ENCODE peak calls at places on chromosomes 7 and 10, in seven cellular contexts. H is IMR-90, A is hepatocyte, U is tibial artery, N is cardiac muscle cell, S is WERI-Rb-1, K is sigmoid colon. C is an unnamed sample.

GRCh38 chr7:33578166-33578565 is 327.2 kb upstream of the BMPER start:
- DNase-seq in K (no peak), U (no peak), H (peak; percentile 28), A (no peak), S (no peak), N (no peak), C (peak; percentile 89)

GRCh38 chr10:52621635-52622079 is 150.9 kb downstream of the MBL2 start:
- DNase-seq in U (no peak), H (peak; percentile 43), A (no peak), N (peak; percentile 25), K (no peak), S (no peak), C (no peak)

GRCh38 chr10:20991526-20991925 is 94.4 kb upstream of the NEBL start:
- DNase-seq in H (no peak), N (no peak), A (no peak), S (no peak), K (no peak), U (no peak), C (no peak)

GRCh38 chr10:21628023-21628422 is 94.0 kb downstream of the MLLT10 start:
- DNase-seq in A (no peak), H (no peak), N (no peak), U (no peak), S (no peak), K (no peak), C (no peak)

GRCh38 chr10:2980791-2981360 is 86.5 kb upstream of the PFKP start:
- DNase-seq in S (no peak), K (no peak), A (no peak), U (no peak), H (peak; percentile 76), N (peak; percentile 44), C (peak; percentile 71)

GRCh38 chr7:117164578-117164977 is 158.3 kb downstream of the WNT2 start:
- DNase-seq in N (no peak), S (no peak), K (no peak), U (no peak), A (no peak), H (peak; percentile 86), C (peak; percentile 77)

GRCh38 chr7:25260862-25261454 is 32.7 kb upstream of the NPVF start:
- DNase-seq in N (peak; percentile 79), A (peak; percentile 27), S (no peak), H (peak; percentile 53), U (no peak), K (no peak), C (peak; percentile 31)

GRCh38 chr10:77888356-77888703 is 38.2 kb downstream of the DLG5 start:
- DNase-seq in K (no peak), H (no peak), S (no peak), U (no peak), N (peak; percentile 30), A (no peak), C (no peak)

GRCh38 chr10:24375510-24375909 is 166.6 kb downstream of the KIAA1217 start:
- DNase-seq in A (no peak), U (no peak), K (no peak), S (no peak), N (no peak), H (no peak), C (no peak)

GRCh38 chr10:17918187-17918903 is 33.4 kb upstream of the SLC39A12 start:
- DNase-seq in A (no peak), N (no peak), K (no peak), H (no peak), S (no peak), U (no peak), C (no peak)

GRCh38 chr7:128136215-128136597 is 104.9 kb upstream of the LEP start:
- DNase-seq in K (no peak), N (no peak), S (peak; percentile 65), U (no peak), A (no peak), H (no peak), C (no peak)

GRCh38 chr7:39732837-39733804 is 109.7 kb downstream of the RALA start:
- DNase-seq in H (peak; percentile 98), S (peak; percentile 96), U (peak; percentile 95), N (peak; percentile 99), K (peak; percentile 97), A (peak; percentile 97), C (peak; percentile 86)

GRCh38 chr7:74568658-74569057 is 88.9 kb upstream of the GTF2I start:
- DNase-seq in N (no peak), A (no peak), H (no peak), S (no peak), U (no peak), K (no peak), C (no peak)

GRCh38 chr10:132879408-132880147 is 62.8 kb downstream of the CFAP46 start:
- DNase-seq in N (no peak), U (peak; percentile 53), S (no peak), K (peak; percentile 57), H (no peak), A (no peak), C (no peak)

GRCh38 chr10:132882069-132882468 is 60.3 kb downstream of the CFAP46 start:
- DNase-seq in U (peak; percentile 23), K (peak; percentile 36), A (no peak), S (no peak), N (no peak), H (no peak), C (no peak)

GRCh38 chr10:132882481-132882951 is 59.9 kb downstream of the CFAP46 start:
- DNase-seq in A (no peak), H (no peak), N (no peak), U (peak; percentile 56), S (no peak), K (peak; percentile 54), C (no peak)

GRCh38 chr10:132880148-132880981 is 62.0 kb downstream of the CFAP46 start:
- DNase-seq in U (peak; percentile 54), A (no peak), S (no peak), H (no peak), N (no peak), K (peak; percentile 54), C (no peak)

DNA sequence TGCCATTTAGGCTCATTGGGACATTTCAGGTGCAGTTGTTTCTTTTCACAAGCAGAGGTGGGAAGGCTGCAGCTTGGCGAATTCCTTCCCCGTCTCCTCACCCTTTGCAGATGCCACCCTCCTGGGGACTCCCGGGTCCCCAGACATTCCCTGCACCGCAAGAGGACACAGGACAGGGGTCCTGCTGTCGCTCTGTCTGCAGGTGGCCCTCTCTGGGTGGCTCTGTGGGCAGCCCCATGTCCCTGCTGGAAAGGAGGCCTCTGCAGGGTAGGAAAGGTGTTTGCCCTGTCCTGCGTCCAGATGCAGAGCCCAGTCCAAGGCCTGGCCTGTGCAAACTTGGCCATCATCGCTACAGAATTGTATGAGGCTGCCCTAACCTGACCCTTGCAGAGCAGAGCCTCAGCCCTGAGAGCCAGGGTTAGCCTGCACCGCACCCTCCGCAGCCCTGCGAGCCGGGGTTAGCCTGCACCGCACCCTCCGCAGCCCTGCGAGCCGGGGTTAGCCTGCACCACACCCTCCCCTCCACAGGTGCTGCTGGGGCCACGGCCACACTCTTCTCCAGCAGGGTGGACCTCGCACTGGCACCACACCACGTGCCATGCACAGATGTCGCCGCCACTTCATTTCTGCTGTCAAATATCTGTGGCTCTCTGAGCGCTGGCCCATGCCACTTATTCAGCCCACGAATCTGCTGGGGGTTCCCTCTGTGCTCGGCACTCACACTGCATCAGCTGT is 61.0 kb downstream of the CFAP46 start:
- DNase-seq in U (peak; percentile 48), A (no peak), N (no peak), K (peak; percentile 47), S (no peak), H (no peak), C (no peak)
- H3K27me3 ChIP-seq in U (no peaks in the 10 kb centered on the region), A (no peaks in the 10 kb centered on the region), N (no peaks in the 10 kb centered on the region), K (no peaks in the 10 kb centered on the region), S (no peaks in the 10 kb centered on the region), H (peaks cover 14% of the 10 kb centered on the region), C (no peaks in the 10 kb centered on the region)

GRCh38 chr7:41701542-41701941 is 1.3 kb downstream of the INHBA start:
- DNase-seq in N (no peak), H (peak; percentile 33), A (no peak), K (no peak), S (no peak), U (no peak), C (no peak)

GRCh38 chr7:41698726-41699125 is 4.2 kb downstream of the INHBA start:
- DNase-seq in K (no peak), S (no peak), H (peak; percentile 85), A (no peak), N (peak; percentile 35), U (no peak), C (peak; percentile 90)

GRCh38 chr7:41701068-41701467 is 1.8 kb downstream of the INHBA start:
- DNase-seq in N (no peak), H (no peak), A (no peak), U (no peak), S (no peak), K (no peak), C (no peak)

GRCh38 chr7:41699532-41699931 is 3.4 kb downstream of the INHBA start:
- DNase-seq in A (no peak), S (no peak), H (peak; percentile 53), U (no peak), K (no peak), N (peak; percentile 50), C (no peak)

GRCh38 chr7:41700044-41700471 is 2.8 kb downstream of the INHBA start:
- DNase-seq in U (no peak), H (peak; percentile 35), S (no peak), K (no peak), N (peak; percentile 25), A (no peak), C (no peak)
- H3K4me3 ChIP-seq in U (peak overlapping the region; percentile 70), H (peak overlapping the region; percentile 91), S (no peak overlapping the region), K (peak overlapping the region; percentile 30), N (peak overlapping the region; percentile 39), A (peak overlapping the region; percentile 28), C (peak overlapping the region; percentile 36)

GRCh38 chr10:98748298-98748697 is 301.6 kb upstream of the HPS1 start:
- DNase-seq in K (no peak), N (peak; percentile 38), A (peak; percentile 53), H (peak; percentile 38), S (peak; percentile 20), U (no peak), C (peak; percentile 40)

DNA sequence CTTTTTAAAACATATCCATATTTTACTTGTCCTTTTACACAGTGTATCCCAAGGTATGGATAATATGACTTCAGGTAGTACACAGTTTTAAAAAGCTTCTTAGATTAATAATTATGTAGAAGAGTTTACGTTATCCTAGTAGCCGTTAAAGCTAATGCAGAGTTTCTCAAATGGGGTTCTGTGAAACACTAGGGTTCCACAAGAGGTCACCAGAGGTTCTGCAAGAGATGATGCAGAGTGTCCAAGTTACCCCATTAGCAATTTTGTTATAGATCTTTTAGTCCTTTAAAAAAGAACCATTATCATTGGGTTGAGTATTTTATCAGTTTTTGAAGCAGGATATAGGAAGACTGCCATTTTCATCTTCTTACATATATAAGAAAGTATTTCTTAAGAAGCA is 298.9 kb upstream of the HPS1 start:
- DNase-seq in H (no peak), K (no peak), N (no peak), A (no peak), U (no peak), S (no peak), C (no peak)
- TF ChIP-seq CTCF in H (no peak), K (no peak), N (no peak), A (no peak), U (no peak), S (no peak), C (no peak)

DNA sequence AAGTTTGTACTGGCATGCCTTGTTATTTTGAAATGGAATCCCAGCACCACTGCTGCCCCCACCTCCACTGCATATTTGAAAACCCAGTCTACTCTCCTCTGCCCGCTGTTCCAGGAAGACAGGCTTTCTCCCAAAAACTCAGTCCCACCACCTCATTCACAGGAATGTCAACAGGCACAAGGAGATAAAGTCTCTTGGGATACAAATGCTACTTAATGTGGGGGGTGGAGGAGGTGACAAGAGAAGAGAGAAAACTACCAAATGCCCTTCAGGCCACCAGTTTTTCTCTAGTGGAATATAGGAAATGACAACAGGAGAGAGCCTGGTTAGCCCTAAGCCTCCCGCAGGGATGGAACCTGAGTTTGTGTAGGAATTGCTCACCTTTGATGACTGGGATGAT is 1.0 kb upstream of the COL13A1 start:
- DNase-seq in U (no peak), H (no peak), K (no peak), A (no peak), S (no peak), N (no peak), C (no peak)
- H3K27me3 ChIP-seq in U (no peaks in the 10 kb centered on the region), H (peaks cover 3% of the 10 kb centered on the region), K (no peaks in the 10 kb centered on the region), A (peaks cover 34% of the 10 kb centered on the region), S (no peaks in the 10 kb centered on the region), N (no peaks in the 10 kb centered on the region), C (peaks cover 4% of the 10 kb centered on the region)

C was measured in bronchial epithelial cell.